ENCODE peak calls at places on chromosomes 7 and 10, in nine cellular contexts. One of them, this sample, is unnamed.

GRCh38 chr7:1567893-1568292 is 1.9 kb downstream of the PSMG3 start:
- DNase-seq in right lobe of liver: no peak
- DNase-seq in HCT116: no peak
- DNase-seq in GM12892: no peak
- DNase-seq in IMR-90: peak
- DNase-seq in sigmoid colon: no peak
- DNase-seq in lower leg skin: no peak
- DNase-seq in A549: no peak
- DNase-seq in testis: no peak
- DNase-seq in this sample: no peak

GRCh38 chr10:31650010-31650409 is 278.6 kb downstream of the ARHGAP12 start:
- DNase-seq in HCT116: no peak
- DNase-seq in sigmoid colon: peak
- DNase-seq in GM12892: no peak
- DNase-seq in IMR-90: peak
- DNase-seq in lower leg skin: peak
- DNase-seq in right lobe of liver: no peak
- DNase-seq in testis: peak
- DNase-seq in A549: no peak
- DNase-seq in this sample: no peak

GRCh38 chr10:102775973-102776669 is 32.4 kb downstream of the WBP1L start:
- DNase-seq in GM12892: no peak
- DNase-seq in testis: peak
- DNase-seq in sigmoid colon: peak
- DNase-seq in IMR-90: peak
- DNase-seq in lower leg skin: peak
- DNase-seq in HCT116: no peak
- DNase-seq in A549: no peak
- DNase-seq in right lobe of liver: peak
- DNase-seq in this sample: no peak

GRCh38 chr10:113434950-113435349 is 117.9 kb upstream of the HABP2 start:
- DNase-seq in testis: no peak
- DNase-seq in IMR-90: no peak
- DNase-seq in lower leg skin: peak
- DNase-seq in GM12892: no peak
- DNase-seq in sigmoid colon: no peak
- DNase-seq in right lobe of liver: no peak
- DNase-seq in HCT116: no peak
- DNase-seq in A549: no peak
- DNase-seq in this sample: no peak

GRCh38 chr10:118501637-118502440 is 93.6 kb downstream of the PRLHR start:
- DNase-seq in testis: no peak
- DNase-seq in HCT116: no peak
- DNase-seq in right lobe of liver: no peak
- DNase-seq in lower leg skin: no peak
- DNase-seq in IMR-90: no peak
- DNase-seq in GM12892: no peak
- DNase-seq in A549: peak
- DNase-seq in sigmoid colon: no peak
- DNase-seq in this sample: no peak

GRCh38 chr10:1194161-1194560 is 138.0 kb downstream of the WDR37 start:
- DNase-seq in right lobe of liver: peak
- DNase-seq in sigmoid colon: no peak
- DNase-seq in testis: no peak
- DNase-seq in A549: no peak
- DNase-seq in IMR-90: no peak
- DNase-seq in GM12892: no peak
- DNase-seq in HCT116: no peak
- DNase-seq in lower leg skin: no peak
- DNase-seq in this sample: no peak

GRCh38 chr10:65941098-65941655 is 984.7 kb upstream of the LRRTM3 start:
- DNase-seq in sigmoid colon: no peak
- DNase-seq in A549: no peak
- DNase-seq in lower leg skin: no peak
- DNase-seq in IMR-90: no peak
- DNase-seq in HCT116: no peak
- DNase-seq in GM12892: no peak
- DNase-seq in right lobe of liver: peak
- DNase-seq in testis: no peak
- DNase-seq in this sample: no peak

GRCh38 chr10:16011548-16011947 is 151.2 kb upstream of the MINDY3 start:
- DNase-seq in IMR-90: no peak
- DNase-seq in testis: no peak
- DNase-seq in lower leg skin: no peak
- DNase-seq in right lobe of liver: no peak
- DNase-seq in HCT116: no peak
- DNase-seq in GM12892: no peak
- DNase-seq in sigmoid colon: no peak
- DNase-seq in A549: no peak
- DNase-seq in this sample: no peak

GRCh38 chr7:91940171-91940570 is 491 bp upstream of the AKAP9 start:
- DNase-seq in right lobe of liver: peak
- DNase-seq in testis: peak
- DNase-seq in HCT116: no peak
- DNase-seq in A549: peak
- DNase-seq in GM12892: no peak
- DNase-seq in lower leg skin: no peak
- DNase-seq in IMR-90: no peak
- DNase-seq in sigmoid colon: no peak
- DNase-seq in this sample: peak

GRCh38 chr10:43078986-43079273 is 2.1 kb downstream of the RET start:
- DNase-seq in HCT116: no peak
- DNase-seq in right lobe of liver: no peak
- DNase-seq in sigmoid colon: no peak
- DNase-seq in testis: peak
- DNase-seq in GM12892: peak
- DNase-seq in lower leg skin: no peak
- DNase-seq in IMR-90: no peak
- DNase-seq in A549: peak
- DNase-seq in this sample: peak

GRCh38 chr10:126749030-126749655 is 78.7 kb upstream of the C10orf90 start:
- DNase-seq in IMR-90: peak
- DNase-seq in right lobe of liver: peak
- DNase-seq in A549: peak
- DNase-seq in HCT116: peak
- DNase-seq in testis: peak
- DNase-seq in lower leg skin: peak
- DNase-seq in GM12892: peak
- DNase-seq in sigmoid colon: peak
- DNase-seq in this sample: peak

GRCh38 chr7:150340024-150340749 is 1.2 kb downstream of the RARRES2 start:
- DNase-seq in testis: peak
- DNase-seq in A549: no peak
- DNase-seq in GM12892: no peak
- DNase-seq in right lobe of liver: peak
- DNase-seq in sigmoid colon: peak
- DNase-seq in lower leg skin: peak
- DNase-seq in IMR-90: peak
- DNase-seq in HCT116: no peak
- DNase-seq in this sample: no peak

GRCh38 chr10:133034762-133035161 is 53.0 kb upstream of the ADGRA1 start:
- DNase-seq in HCT116: no peak
- DNase-seq in A549: no peak
- DNase-seq in IMR-90: no peak
- DNase-seq in lower leg skin: no peak
- DNase-seq in testis: no peak
- DNase-seq in sigmoid colon: no peak
- DNase-seq in right lobe of liver: no peak
- DNase-seq in GM12892: no peak
- DNase-seq in this sample: no peak

GRCh38 chr7:12926236-12926635 is 238.8 kb downstream of the ARL4A start:
- DNase-seq in A549: no peak
- DNase-seq in GM12892: no peak
- DNase-seq in sigmoid colon: no peak
- DNase-seq in right lobe of liver: no peak
- DNase-seq in IMR-90: no peak
- DNase-seq in HCT116: no peak
- DNase-seq in lower leg skin: no peak
- DNase-seq in testis: no peak
- DNase-seq in this sample: no peak
- TF ChIP-seq POLR2A in A549: no peak
- TF ChIP-seq POLR2A in GM12892: no peak
- TF ChIP-seq POLR2A in sigmoid colon: no peak
- TF ChIP-seq POLR2A in right lobe of liver: no peak
- TF ChIP-seq POLR2A in IMR-90: no peak
- TF ChIP-seq POLR2A in HCT116: no peak
- TF ChIP-seq POLR2A in lower leg skin: no peak
- TF ChIP-seq POLR2A in testis: no peak
- TF ChIP-seq POLR2A in this sample: no peak

DNA sequence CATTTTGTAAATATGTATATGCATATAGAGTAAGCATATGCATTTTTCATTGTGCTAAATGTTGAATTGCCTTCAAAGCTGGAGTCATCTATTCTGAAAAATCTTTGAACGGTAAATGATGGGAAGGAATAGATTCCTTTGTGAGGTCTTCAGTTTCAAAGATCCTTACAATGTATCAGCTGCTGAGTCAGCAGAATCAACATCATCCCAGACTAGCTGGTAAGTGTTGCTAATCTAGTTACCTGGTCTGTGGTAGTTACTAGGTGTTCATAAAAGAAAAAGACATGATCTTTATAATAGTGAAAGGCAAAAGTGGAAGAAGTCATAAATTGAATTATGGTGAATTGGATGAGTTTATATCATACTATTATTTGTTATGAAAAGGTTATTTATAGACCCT is 10.6 kb upstream of the STAM start:
- DNase-seq in GM12892: no peak
- DNase-seq in A549: no peak
- DNase-seq in right lobe of liver: no peak
- DNase-seq in testis: no peak
- DNase-seq in sigmoid colon: no peak
- DNase-seq in HCT116: no peak
- DNase-seq in lower leg skin: no peak
- DNase-seq in IMR-90: no peak
- DNase-seq in this sample: no peak
- TF ChIP-seq POLR2A in GM12892: no peak
- TF ChIP-seq POLR2A in A549: no peak
- TF ChIP-seq POLR2A in right lobe of liver: no peak
- TF ChIP-seq POLR2A in testis: no peak
- TF ChIP-seq POLR2A in sigmoid colon: no peak
- TF ChIP-seq POLR2A in HCT116: no peak
- TF ChIP-seq POLR2A in lower leg skin: no peak
- TF ChIP-seq POLR2A in IMR-90: no peak
- TF ChIP-seq POLR2A in this sample: no peak

GRCh38 chr7:35817930-35818329 is 17.1 kb downstream of the SEPTIN7 start:
- DNase-seq in testis: no peak
- DNase-seq in GM12892: no peak
- DNase-seq in sigmoid colon: no peak
- DNase-seq in IMR-90: no peak
- DNase-seq in HCT116: no peak
- DNase-seq in A549: no peak
- DNase-seq in lower leg skin: no peak
- DNase-seq in right lobe of liver: no peak
- DNase-seq in this sample: no peak

GRCh38 chr7:35819310-35819709 is 18.5 kb downstream of the SEPTIN7 start:
- DNase-seq in right lobe of liver: no peak
- DNase-seq in sigmoid colon: no peak
- DNase-seq in A549: no peak
- DNase-seq in testis: no peak
- DNase-seq in lower leg skin: no peak
- DNase-seq in HCT116: no peak
- DNase-seq in IMR-90: no peak
- DNase-seq in GM12892: no peak
- DNase-seq in this sample: no peak

GRCh38 chr7:35818513-35818912 is 17.7 kb downstream of the SEPTIN7 start:
- DNase-seq in right lobe of liver: no peak
- DNase-seq in A549: no peak
- DNase-seq in GM12892: no peak
- DNase-seq in testis: no peak
- DNase-seq in IMR-90: no peak
- DNase-seq in lower leg skin: no peak
- DNase-seq in HCT116: no peak
- DNase-seq in sigmoid colon: no peak
- DNase-seq in this sample: no peak

GRCh38 chr7:35816514-35816913 is 15.7 kb downstream of the SEPTIN7 start:
- DNase-seq in HCT116: no peak
- DNase-seq in GM12892: no peak
- DNase-seq in testis: no peak
- DNase-seq in A549: no peak
- DNase-seq in lower leg skin: no peak
- DNase-seq in IMR-90: no peak
- DNase-seq in sigmoid colon: no peak
- DNase-seq in right lobe of liver: no peak
- DNase-seq in this sample: no peak

DNA sequence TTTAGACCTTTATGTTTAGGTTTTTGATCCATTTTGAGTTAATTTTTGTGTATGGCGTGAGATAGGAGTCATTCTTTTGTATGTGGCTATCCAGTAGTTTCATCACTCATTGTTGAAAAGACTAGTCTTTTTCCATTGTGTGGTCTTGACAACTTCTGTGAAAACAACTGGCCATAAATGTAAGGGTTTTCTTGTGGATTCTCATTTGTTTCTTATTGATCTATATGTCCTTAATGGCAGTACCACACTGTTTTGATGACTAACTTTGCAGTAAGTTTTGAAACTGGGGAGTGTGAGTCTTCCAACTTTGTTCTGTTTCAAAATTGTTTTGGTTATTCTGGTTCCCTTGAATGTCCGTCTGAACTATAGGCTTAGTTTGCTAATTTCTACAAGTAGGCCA is 16.3 kb downstream of the SEPTIN7 start:
- DNase-seq in A549: no peak
- DNase-seq in GM12892: no peak
- DNase-seq in IMR-90: no peak
- DNase-seq in sigmoid colon: no peak
- DNase-seq in lower leg skin: no peak
- DNase-seq in HCT116: no peak
- DNase-seq in testis: no peak
- DNase-seq in right lobe of liver: no peak
- DNase-seq in this sample: no peak
- TF ChIP-seq POLR2A in A549: no peak
- TF ChIP-seq POLR2A in GM12892: no peak
- TF ChIP-seq POLR2A in IMR-90: no peak
- TF ChIP-seq POLR2A in sigmoid colon: no peak
- TF ChIP-seq POLR2A in lower leg skin: no peak
- TF ChIP-seq POLR2A in HCT116: no peak
- TF ChIP-seq POLR2A in testis: no peak
- TF ChIP-seq POLR2A in right lobe of liver: no peak
- TF ChIP-seq POLR2A in this sample: no peak

DNA sequence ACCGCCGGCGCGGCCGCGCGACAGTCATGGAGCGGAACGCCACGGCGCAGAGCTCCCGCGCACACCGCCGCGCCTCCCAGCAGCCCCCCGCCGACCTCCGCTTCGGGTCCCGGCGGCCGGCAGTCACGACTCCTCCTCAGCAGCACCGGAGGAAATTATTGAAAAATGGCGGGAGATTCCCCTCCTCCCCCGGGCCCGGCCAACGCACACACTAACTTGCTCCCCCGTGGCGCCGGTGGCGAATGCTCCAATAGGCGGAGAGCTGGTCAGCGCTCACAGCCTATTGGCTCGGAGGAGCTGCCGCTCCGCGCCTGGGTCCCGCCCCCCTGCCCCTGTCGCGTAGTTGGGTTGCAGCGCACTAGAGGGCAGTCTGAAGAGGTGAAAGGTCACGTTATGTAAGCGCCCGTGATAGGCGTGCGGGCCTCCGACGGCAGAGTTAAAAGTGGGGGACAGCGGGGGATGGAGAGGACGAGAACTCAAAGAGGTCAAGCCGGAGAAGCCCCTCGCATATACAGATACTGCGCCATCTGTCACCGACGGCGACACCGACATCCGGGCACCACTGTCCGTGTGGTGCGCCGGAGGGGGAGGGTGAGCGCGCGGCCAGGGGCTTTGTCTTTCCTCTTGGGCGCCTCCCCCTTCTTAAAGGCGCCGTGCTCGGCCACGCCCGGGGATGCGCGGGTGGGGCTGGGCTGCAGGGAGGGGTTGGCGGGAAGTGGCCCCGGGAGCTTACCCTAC is at the start of gene BAZ1B:
- DNase-seq in lower leg skin: peak
- DNase-seq in sigmoid colon: peak
- DNase-seq in A549: peak
- DNase-seq in HCT116: peak
- DNase-seq in right lobe of liver: peak
- DNase-seq in testis: peak
- DNase-seq in IMR-90: peak
- DNase-seq in GM12892: peak
- DNase-seq in this sample: peak
- TF ChIP-seq POLR2A in lower leg skin: no peak
- TF ChIP-seq POLR2A in sigmoid colon: peak
- TF ChIP-seq POLR2A in A549: peak
- TF ChIP-seq POLR2A in HCT116: no peak
- TF ChIP-seq POLR2A in right lobe of liver: peak
- TF ChIP-seq POLR2A in testis: no peak
- TF ChIP-seq POLR2A in IMR-90: no peak
- TF ChIP-seq POLR2A in GM12892: peak
- TF ChIP-seq POLR2A in this sample: peak